ENCODE peak calls at places on chromosome 17, in six cellular contexts. J is upper lobe of left lung, E is vagina, S is IMR-90, K is right lobe of liver, V is K562. L is an unnamed sample.

GRCh38 chr17:57481901-57482300 is 225.6 kb downstream of the MSI2 start:
- DNase-seq in V (peak; percentile 49), S (peak; percentile 100), J (no peak), E (no peak), K (no peak), L (peak; percentile 52)

GRCh38 chr17:72539981-72540897 is 419.4 kb downstream of the SOX9 start:
- DNase-seq in K (peak; percentile 75), E (no peak), S (peak; percentile 61), J (peak; percentile 96), V (peak; percentile 84), L (peak; percentile 84)

GRCh38 chr17:31388770-31389672 is 2.5 kb upstream of the RAB11FIP4 start:
- DNase-seq in S (no peak), K (no peak), V (peak; percentile 70), E (no peak), J (peak; percentile 71), L (peak; percentile 18)

GRCh38 chr17:36918260-36918691 is 19.0 kb upstream of the LHX1 start:
- DNase-seq in V (peak; percentile 21), K (no peak), S (peak; percentile 53), J (no peak), E (no peak), L (no peak)

GRCh38 chr17:83173997-83174858 is 94.8 kb downstream of the METRNL start:
- DNase-seq in K (peak; percentile 58), E (peak; percentile 77), S (peak; percentile 21), J (no peak), V (no peak), L (peak; percentile 43)

GRCh38 chr17:77247048-77247541 is 106.3 kb downstream of the SEC14L1 start:
- DNase-seq in J (peak; percentile 98), E (no peak), V (peak; percentile 93), K (peak; percentile 88), S (peak; percentile 59), L (peak; percentile 87)

GRCh38 chr17:49193513-49194296 is 16.7 kb downstream of the GNGT2 start:
- DNase-seq in K (no peak), E (no peak), J (no peak), V (peak; percentile 60), S (peak; percentile 51), L (peak; percentile 80)

GRCh38 chr17:5711344-5711743 is 127.0 kb upstream of the NLRP1 start:
- DNase-seq in S (no peak), E (no peak), J (no peak), K (no peak), V (no peak), L (no peak)

GRCh38 chr17:67386965-67387551 is 10.0 kb downstream of the PITPNC1 start:
- DNase-seq in E (no peak), J (peak; percentile 89), V (peak; percentile 67), K (no peak), S (peak; percentile 55), L (peak; percentile 69)

GRCh38 chr17:66702106-66702936 is 132.6 kb upstream of the CACNG5 start:
- DNase-seq in S (peak; percentile 73), E (no peak), J (no peak), V (no peak), K (no peak), L (no peak)

GRCh38 chr17:20259668-20260067 is 207.7 kb downstream of the LGALS9B start:
- DNase-seq in E (no peak), J (no peak), V (no peak), S (no peak), K (no peak), L (no peak)

GRCh38 chr17:2111691-2112090 is 56.8 kb downstream of the HIC1 start:
- DNase-seq in K (no peak), E (no peak), J (no peak), V (no peak), S (peak; percentile 97), L (no peak)
- H3K27ac ChIP-seq in K (no peak overlapping the region), E (no peak overlapping the region), J (no peak overlapping the region), V (no peak overlapping the region), S (peak overlapping the region; percentile 81), L (no peak overlapping the region)

GRCh38 chr17:28728364-28729200 is at the start of gene NEK8:
- DNase-seq in V (peak; percentile 98), J (peak; percentile 98), K (peak; percentile 96), S (peak; percentile 90), E (no peak), L (peak; percentile 97)
- TF ChIP-seq POLR2A in V (peak; percentile 91), J (no peak), K (peak; percentile 60), S (peak; percentile 70), E (peak; percentile 71), L (no peak)

GRCh38 chr17:65017375-65017774 is 39.2 kb downstream of the GNA13 start:
- DNase-seq in K (peak; percentile 68), E (no peak), S (no peak), J (no peak), V (no peak), L (no peak)

GRCh38 chr17:65020284-65020683 is 36.3 kb downstream of the GNA13 start:
- DNase-seq in E (no peak), V (no peak), K (no peak), S (peak; percentile 91), J (no peak), L (no peak)

GRCh38 chr17:65022137-65022536 is 34.4 kb downstream of the GNA13 start:
- DNase-seq in E (no peak), J (no peak), K (no peak), S (no peak), V (no peak), L (no peak)

GRCh38 chr17:65015855-65016254 is 40.7 kb downstream of the GNA13 start:
- DNase-seq in S (no peak), E (no peak), J (no peak), V (no peak), K (no peak), L (no peak)

GRCh38 chr17:65018612-65019290 is 37.8 kb downstream of the GNA13 start:
- DNase-seq in V (no peak), S (peak; percentile 39), E (no peak), K (no peak), J (no peak), L (no peak)
- H3K27ac ChIP-seq in V (no peak overlapping the region), S (peak overlapping the region; percentile 43), E (peak overlapping the region; percentile 54), K (no peak overlapping the region), J (peak overlapping the region; percentile 71), L (peak overlapping the region; percentile 40)

GRCh38 chr17:82001657-82002056 is 21.0 kb downstream of the CENPX start:
- DNase-seq in E (no peak), V (no peak), S (no peak), K (no peak), J (peak; percentile 53), L (no peak)

GRCh38 chr17:82000803-82001649 is 21.7 kb downstream of the CENPX start:
- DNase-seq in E (no peak), J (peak; percentile 82), V (no peak), K (peak; percentile 78), S (no peak), L (no peak)

GRCh38 chr17:82005701-82006348 is 16.9 kb downstream of the CENPX start:
- DNase-seq in K (no peak), V (no peak), J (peak; percentile 71), S (no peak), E (no peak), L (no peak)

GRCh38 chr17:82004485-82005455 is 17.9 kb downstream of the CENPX start:
- DNase-seq in J (peak; percentile 74), E (no peak), V (no peak), S (no peak), K (no peak), L (no peak)

GRCh38 chr17:82003411-82004381 is 19.0 kb downstream of the CENPX start:
- DNase-seq in E (no peak), S (peak; percentile 95), V (no peak), K (no peak), J (peak; percentile 88), L (no peak)
- TF ChIP-seq POLR2A in E (no peak), S (no peak), V (no peak), K (no peak), J (no peak), L (no peak)

DNA sequence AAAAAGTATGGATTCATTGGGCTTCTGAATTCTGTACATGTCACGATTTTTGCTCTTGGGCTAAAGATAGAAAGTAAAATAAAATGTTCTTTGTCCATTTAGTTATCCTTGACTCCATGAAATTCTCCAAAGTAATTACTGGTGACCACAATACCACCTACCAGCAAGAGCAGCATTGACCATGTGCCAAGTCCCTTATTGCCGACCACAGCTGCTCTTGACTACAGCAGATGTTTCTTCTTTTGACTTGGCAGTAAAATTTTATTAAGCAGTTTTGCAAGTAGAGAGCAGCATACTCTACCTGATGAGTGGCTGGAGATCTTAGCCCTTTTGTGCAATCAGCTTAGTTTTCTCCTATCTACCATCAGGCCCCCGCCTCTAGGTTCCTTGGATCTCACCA is 152.2 kb upstream of the TBX2 start:
- DNase-seq in S (peak; percentile 82), J (no peak), V (no peak), E (no peak), K (no peak), L (peak; percentile 59)
- H3K27ac ChIP-seq in S (no peak overlapping the region), J (no peak overlapping the region), V (no peak overlapping the region), E (no peak overlapping the region), K (no peak overlapping the region), L (no peak overlapping the region)

L was measured in testis.